ENCODE peak calls at places on chromosomes 1 and 21, in five cellular contexts. C is cardiac muscle cell, W is progenitor cell of endocrine pancreas, Q is astrocyte of the hippocampus, Z is ecto neural progenitor cell. P is an unnamed sample.

GRCh38 chr1:22831729-22832413 is 121.2 kb downstream of the EPHB2 start:
- DNase-seq in C (peak; percentile 75), W (no peak), Q (peak; percentile 93), Z (no peak), P (peak; percentile 98)

GRCh38 chr1:205477759-205478247 is 22.0 kb upstream of the BLACAT1 start:
- DNase-seq in C (peak; percentile 64), W (no peak), Q (peak; percentile 98), Z (no peak), P (peak; percentile 94)

GRCh38 chr1:165816801-165817497 is 10.5 kb upstream of the UCK2 start:
- DNase-seq in C (no peak), W (no peak), Q (no peak), Z (no peak), P (no peak)

GRCh38 chr21:41763398-41763931 is 3.4 kb downstream of the RIPK4 start:
- DNase-seq in C (no peak), W (no peak), Q (peak; percentile 46), Z (peak; percentile 55), P (no peak)

GRCh38 chr21:41086551-41086950 is 81.4 kb upstream of the BACE2 start:
- DNase-seq in C (no peak), W (no peak), Q (no peak), Z (no peak), P (no peak)

GRCh38 chr1:194889310-194889709 is 1702.9 kb upstream of the B3GALT2 start:
- DNase-seq in C (no peak), W (no peak), Q (no peak), Z (no peak), P (peak; percentile 0)

GRCh38 chr1:2604854-2605753 is 18.5 kb downstream of the PRXL2B start:
- DNase-seq in C (no peak), W (no peak), Q (no peak), Z (peak; percentile 43), P (no peak)

GRCh38 chr1:221247050-221247449 is 367.8 kb downstream of the HLX start:
- DNase-seq in C (no peak), W (no peak), Q (no peak), Z (no peak), P (no peak)

GRCh38 chr1:56061824-56062223 is 517.5 kb downstream of the PLPP3 start:
- DNase-seq in C (no peak), W (no peak), Q (no peak), Z (no peak), P (no peak)

GRCh38 chr1:198657550-198658064 is 18.8 kb downstream of the PTPRC start:
- DNase-seq in C (peak; percentile 95), W (no peak), Q (peak; percentile 84), Z (no peak), P (peak; percentile 59)

GRCh38 chr1:20165522-20165951 is 20.4 kb upstream of the UBXN10 start:
- DNase-seq in C (peak; percentile 35), W (no peak), Q (peak; percentile 15), Z (no peak), P (no peak)

GRCh38 chr1:115179397-115179835 is 90.1 kb upstream of the TSPAN2 start:
- DNase-seq in C (peak; percentile 95), W (no peak), Q (peak; percentile 96), Z (no peak), P (peak; percentile 98)

GRCh38 chr21:14900058-14900457 is 164.7 kb downstream of the NRIP1 start:
- DNase-seq in C (no peak), W (no peak), Q (peak; percentile 48), Z (no peak), P (peak; percentile 74)

P was measured in Daoy.